ENCODE peak calls at places on chromosomes 16 and 17, in four cellular contexts. B is gastrocnemius medialis, I is fibroblast of lung, E is Peyer's patch. H is an unnamed sample.
A peak's percentile ranks its signal among the peaks of the same experiment; 100 is the strongest.

GRCh38 chr17:12637015-12637414 is 28.7 kb upstream of the MYOCD start:
- DNase-seq in E (no peak), B (no peak), I (peak; percentile 97), H (no peak)

GRCh38 chr17:58228679-58229078 is 9.6 kb upstream of the MKS1 start:
- DNase-seq in E (no peak), I (no peak), B (no peak), H (no peak)

GRCh38 chr17:48589831-48590602 is at the start of gene HOXB3:
- DNase-seq in E (peak; percentile 45), B (no peak), I (peak; percentile 80), H (no peak)

GRCh38 chr17:65154770-65155589 is 17.8 kb downstream of the RGS9 start:
- DNase-seq in I (peak; percentile 31), E (no peak), B (no peak), H (no peak)

GRCh38 chr16:28826141-28826540 is 3.3 kb downstream of the ATXN2L start:
- DNase-seq in B (no peak), I (no peak), E (no peak), H (no peak)

GRCh38 chr17:72763981-72764380 is 328.5 kb downstream of the SLC39A11 start:
- DNase-seq in B (no peak), I (no peak), E (no peak), H (no peak)

GRCh38 chr16:4935231-4935855 is 1.6 kb downstream of the PPL start:
- DNase-seq in B (peak; percentile 95), I (peak; percentile 92), E (peak; percentile 75), H (peak; percentile 55)

GRCh38 chr17:362721-363120 is 10.1 kb upstream of the RPH3AL start:
- DNase-seq in B (no peak), I (no peak), E (no peak), H (no peak)

GRCh38 chr17:34837796-34838195 is 123.5 kb downstream of the CCT6B start:
- DNase-seq in I (no peak), B (no peak), E (no peak), H (no peak)

GRCh38 chr17:27977751-27978688 is 64.5 kb upstream of the NLK start:
- DNase-seq in B (no peak), E (no peak), I (no peak), H (no peak)

GRCh38 chr17:28745777-28746473 is 2.1 kb downstream of the TRAF4 start:
- DNase-seq in B (no peak), I (no peak), E (peak; percentile 77), H (no peak)

GRCh38 chr17:4691686-4692085 is 12.3 kb downstream of the PELP1 start:
- DNase-seq in E (peak; percentile 18), B (no peak), I (peak; percentile 15), H (no peak)

GRCh38 chr17:4693416-4693815 is 10.5 kb downstream of the PELP1 start:
- DNase-seq in B (no peak), I (no peak), E (no peak), H (no peak)

GRCh38 chr17:4690745-4691144 is 13.2 kb downstream of the PELP1 start:
- DNase-seq in B (no peak), E (no peak), I (no peak), H (no peak)

DNA sequence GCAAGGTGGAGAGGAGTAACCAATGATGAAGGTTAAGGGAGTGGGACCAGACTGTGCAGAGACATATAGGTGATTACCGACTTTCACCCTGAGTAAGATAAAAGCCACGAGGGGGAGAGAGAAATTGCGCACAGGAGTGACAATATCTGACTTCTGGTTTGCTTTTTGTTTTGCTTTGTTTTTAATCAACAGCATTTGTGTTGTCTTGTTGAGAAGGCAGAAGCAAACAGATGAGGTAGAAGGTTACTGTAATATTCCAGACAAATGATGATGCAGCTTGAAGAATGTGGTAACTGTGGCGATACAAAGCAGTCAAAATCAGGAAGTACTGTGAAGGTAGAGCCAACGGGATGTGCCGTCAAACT is 7.5 kb downstream of the PELP1 start:
- DNase-seq in B (no peak), E (no peak), I (no peak), H (no peak)
- H3K4me1 ChIP-seq in B (no peaks in the 10 kb centered on the region), E (no peaks in the 10 kb centered on the region), I (no peaks in the 10 kb centered on the region), H (no peaks in the 10 kb centered on the region)

GRCh38 chr17:8121531-8122390 is 2.1 kb downstream of the HES7 start:
- DNase-seq in I (peak; percentile 72), E (peak; percentile 70), B (no peak), H (peak; percentile 77)
- H3K4me1 ChIP-seq in I (peaks cover 10% of the 10 kb centered on the region), E (peaks cover 62% of the 10 kb centered on the region), B (peaks cover 63% of the 10 kb centered on the region), H (peaks cover 20% of the 10 kb centered on the region)

GRCh38 chr16:49779979-49780378 is 75.9 kb downstream of the ZNF423 start:
- DNase-seq in B (no peak), I (no peak), E (no peak), H (no peak)
- H3K4me1 ChIP-seq in B (peaks cover 48% of the 10 kb centered on the region), I (no peaks in the 10 kb centered on the region), E (no peaks in the 10 kb centered on the region), H (peaks cover 3% of the 10 kb centered on the region)

DNA sequence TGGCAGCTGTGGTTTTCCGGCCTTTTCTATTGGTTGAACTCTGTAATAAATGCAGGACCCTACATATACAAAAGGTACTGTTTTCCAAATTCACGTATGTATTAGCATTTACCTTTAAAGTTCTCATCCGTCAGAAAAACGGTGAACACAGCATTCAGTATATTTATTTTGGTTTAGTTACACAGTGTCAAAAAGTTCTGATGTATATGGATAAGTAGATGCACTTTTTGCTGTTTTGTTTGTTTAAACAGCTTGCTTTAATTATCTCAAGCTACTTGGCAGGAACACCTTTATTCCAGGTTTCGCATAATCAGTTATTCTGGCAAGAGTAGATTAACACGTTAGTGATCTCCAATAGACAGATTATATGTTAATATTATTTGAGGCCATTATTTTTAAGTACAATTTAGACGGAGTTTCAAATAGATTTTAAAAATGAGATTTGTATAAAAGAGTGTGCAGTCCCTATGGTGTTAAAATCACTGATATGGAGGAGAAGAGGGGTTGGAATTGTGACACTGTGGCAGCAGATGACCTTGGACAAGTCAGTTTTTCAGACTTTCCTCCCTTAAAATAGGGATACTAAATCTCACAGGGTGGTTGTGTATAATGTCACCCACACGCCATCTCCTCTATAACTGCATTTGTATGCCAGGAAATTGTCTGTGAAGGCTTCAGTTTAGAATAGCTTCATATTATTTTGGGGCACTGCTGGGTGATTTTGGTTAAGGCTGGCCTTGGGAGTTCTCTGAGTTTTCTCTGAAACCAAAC is 2.1 kb downstream of the HERPUD1 start:
- DNase-seq in E (no peak), B (no peak), I (no peak), H (no peak)
- H3K4me1 ChIP-seq in E (peaks cover 21% of the 10 kb centered on the region), B (peaks cover 38% of the 10 kb centered on the region), I (peaks cover 3% of the 10 kb centered on the region), H (peaks cover 4% of the 10 kb centered on the region)

DNA sequence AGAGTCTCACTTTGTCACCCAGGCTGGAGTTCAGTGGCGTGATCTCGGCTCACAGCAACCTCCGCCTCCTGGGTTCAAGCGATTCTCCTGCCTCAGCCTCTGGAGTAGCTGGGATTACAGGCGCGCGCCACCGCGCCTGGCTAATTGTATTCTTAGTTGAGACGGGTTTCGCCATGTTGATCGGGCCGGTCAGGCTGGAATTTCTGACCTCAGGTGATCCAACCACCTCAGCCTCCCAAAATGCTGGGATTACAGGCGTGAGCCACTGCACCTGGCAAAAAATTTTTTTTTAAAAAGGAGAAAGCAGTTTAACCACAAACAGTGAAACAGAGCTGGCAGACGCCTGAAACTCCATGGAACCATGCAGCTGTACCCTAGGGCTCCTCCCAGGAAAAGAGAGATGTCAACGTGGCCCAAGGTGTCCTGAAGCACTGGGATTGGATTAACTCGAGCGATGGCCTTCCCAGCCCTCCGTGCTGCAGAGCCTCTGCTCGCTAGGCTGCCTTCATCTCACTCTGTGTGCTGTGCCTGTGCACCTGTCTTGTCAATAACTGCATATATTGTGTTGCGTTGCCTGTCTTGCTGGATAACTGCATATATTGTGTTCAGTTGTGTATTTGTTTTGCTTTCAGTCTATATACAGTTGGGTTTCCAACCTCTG is 29.6 kb upstream of the FOXK2 start:
- DNase-seq in B (no peak), I (no peak), E (no peak), H (no peak)
- H3K4me1 ChIP-seq in B (peaks cover 12% of the 10 kb centered on the region), I (peaks cover 8% of the 10 kb centered on the region), E (no peaks in the 10 kb centered on the region), H (no peaks in the 10 kb centered on the region)

GRCh38 chr16:84048306-84048705 is 5.7 kb upstream of the SLC38A8 start:
- DNase-seq in I (no peak), E (no peak), B (no peak), H (peak; percentile 7)

GRCh38 chr16:84049403-84050060 is 6.9 kb upstream of the SLC38A8 start:
- DNase-seq in B (no peak), E (no peak), I (no peak), H (no peak)

GRCh38 chr16:84047626-84048025 is 5.0 kb upstream of the SLC38A8 start:
- DNase-seq in E (no peak), I (no peak), B (no peak), H (no peak)

GRCh38 chr16:84050316-84050715 is 7.7 kb upstream of the SLC38A8 start:
- DNase-seq in I (no peak), B (no peak), E (no peak), H (peak; percentile 15)

GRCh38 chr16:84048871-84049270 is 6.3 kb upstream of the SLC38A8 start:
- DNase-seq in B (no peak), I (no peak), E (no peak), H (no peak)
- H3K4me1 ChIP-seq in B (no peaks in the 10 kb centered on the region), I (no peaks in the 10 kb centered on the region), E (no peaks in the 10 kb centered on the region), H (no peaks in the 10 kb centered on the region)